ENCODE peak calls at places on chromosomes 6 and 20, in eight cellular contexts. One of them, this sample, is unnamed.

GRCh38 chr6:56814308-56814707 is 140.6 kb upstream of the BEND6 start:
- DNase-seq in ovary: no peak
- DNase-seq in K562: no peak
- DNase-seq in heart right ventricle: no peak
- DNase-seq in RWPE1: no peak
- DNase-seq in endothelial cell: no peak
- DNase-seq in GM06990: no peak
- DNase-seq in psoas muscle: no peak
- DNase-seq in this sample: no peak

GRCh38 chr6:134424795-134425163 is 106.9 kb upstream of the SGK1 start:
- DNase-seq in endothelial cell: no peak
- DNase-seq in K562: no peak
- DNase-seq in GM06990: no peak
- DNase-seq in ovary: no peak
- DNase-seq in RWPE1: no peak
- DNase-seq in psoas muscle: no peak
- DNase-seq in heart right ventricle: no peak
- DNase-seq in this sample: no peak

GRCh38 chr6:25193147-25193864 is 85.9 kb upstream of the CARMIL1 start:
- DNase-seq in heart right ventricle: peak
- DNase-seq in ovary: peak
- DNase-seq in GM06990: no peak
- DNase-seq in K562: no peak
- DNase-seq in RWPE1: peak
- DNase-seq in psoas muscle: no peak
- DNase-seq in endothelial cell: no peak
- DNase-seq in this sample: no peak

GRCh38 chr6:94953867-94954631 is 623.3 kb upstream of the MANEA start:
- DNase-seq in endothelial cell: no peak
- DNase-seq in psoas muscle: no peak
- DNase-seq in GM06990: no peak
- DNase-seq in RWPE1: no peak
- DNase-seq in heart right ventricle: no peak
- DNase-seq in K562: no peak
- DNase-seq in ovary: no peak
- DNase-seq in this sample: no peak

GRCh38 chr6:127342946-127343752 is at the start of gene ECHDC1:
- DNase-seq in RWPE1: peak
- DNase-seq in psoas muscle: peak
- DNase-seq in ovary: peak
- DNase-seq in endothelial cell: peak
- DNase-seq in K562: peak
- DNase-seq in heart right ventricle: peak
- DNase-seq in GM06990: peak
- DNase-seq in this sample: peak

GRCh38 chr6:132478697-132479096 is 34.2 kb downstream of the STX7 start:
- DNase-seq in heart right ventricle: no peak
- DNase-seq in RWPE1: no peak
- DNase-seq in psoas muscle: no peak
- DNase-seq in GM06990: no peak
- DNase-seq in endothelial cell: no peak
- DNase-seq in ovary: no peak
- DNase-seq in K562: no peak
- DNase-seq in this sample: no peak

GRCh38 chr20:13554706-13555105 is 84.0 kb downstream of the TASP1 start:
- DNase-seq in ovary: no peak
- DNase-seq in psoas muscle: no peak
- DNase-seq in GM06990: no peak
- DNase-seq in K562: no peak
- DNase-seq in endothelial cell: no peak
- DNase-seq in RWPE1: no peak
- DNase-seq in heart right ventricle: no peak
- DNase-seq in this sample: no peak

GRCh38 chr6:70549327-70549726 is 17.4 kb upstream of the SDHAF4 start:
- DNase-seq in heart right ventricle: no peak
- DNase-seq in RWPE1: no peak
- DNase-seq in psoas muscle: no peak
- DNase-seq in GM06990: no peak
- DNase-seq in ovary: no peak
- DNase-seq in K562: no peak
- DNase-seq in endothelial cell: no peak
- DNase-seq in this sample: no peak

GRCh38 chr6:47414517-47415167 is 62.9 kb upstream of the CD2AP start:
- DNase-seq in heart right ventricle: peak
- DNase-seq in endothelial cell: no peak
- DNase-seq in RWPE1: no peak
- DNase-seq in K562: peak
- DNase-seq in GM06990: peak
- DNase-seq in psoas muscle: no peak
- DNase-seq in ovary: no peak
- DNase-seq in this sample: peak

GRCh38 chr6:10414766-10415592 is at the start of gene TFAP2A:
- DNase-seq in psoas muscle: no peak
- DNase-seq in RWPE1: peak
- DNase-seq in endothelial cell: no peak
- DNase-seq in GM06990: no peak
- DNase-seq in ovary: no peak
- DNase-seq in heart right ventricle: no peak
- DNase-seq in K562: no peak
- DNase-seq in this sample: no peak

GRCh38 chr20:38357653-38358207 is 11.4 kb downstream of the LBP start:
- DNase-seq in psoas muscle: no peak
- DNase-seq in heart right ventricle: no peak
- DNase-seq in ovary: no peak
- DNase-seq in RWPE1: no peak
- DNase-seq in K562: peak
- DNase-seq in endothelial cell: no peak
- DNase-seq in GM06990: no peak
- DNase-seq in this sample: no peak

GRCh38 chr6:149013932-149014331 is 267.1 kb downstream of the UST start:
- DNase-seq in RWPE1: no peak
- DNase-seq in heart right ventricle: no peak
- DNase-seq in endothelial cell: no peak
- DNase-seq in GM06990: no peak
- DNase-seq in K562: no peak
- DNase-seq in ovary: no peak
- DNase-seq in psoas muscle: no peak
- DNase-seq in this sample: no peak

GRCh38 chr6:54244430-54244829 is 63.8 kb upstream of the TINAG start:
- DNase-seq in psoas muscle: no peak
- DNase-seq in K562: no peak
- DNase-seq in RWPE1: peak
- DNase-seq in GM06990: no peak
- DNase-seq in heart right ventricle: no peak
- DNase-seq in endothelial cell: no peak
- DNase-seq in ovary: no peak
- DNase-seq in this sample: no peak

GRCh38 chr6:33118525-33119123 is 42.8 kb downstream of the HLA-DPB1 start:
- DNase-seq in ovary: no peak
- DNase-seq in GM06990: no peak
- DNase-seq in K562: peak
- DNase-seq in psoas muscle: no peak
- DNase-seq in heart right ventricle: peak
- DNase-seq in endothelial cell: no peak
- DNase-seq in RWPE1: peak
- DNase-seq in this sample: peak

GRCh38 chr20:42204261-42204660 is 586.1 kb upstream of the CHD6 start:
- DNase-seq in K562: no peak
- DNase-seq in ovary: no peak
- DNase-seq in RWPE1: no peak
- DNase-seq in heart right ventricle: peak
- DNase-seq in GM06990: no peak
- DNase-seq in endothelial cell: no peak
- DNase-seq in psoas muscle: no peak
- DNase-seq in this sample: no peak
- TF ChIP-seq CTCF in K562: peak
- TF ChIP-seq CTCF in ovary: no peak
- TF ChIP-seq CTCF in RWPE1: no peak
- TF ChIP-seq CTCF in heart right ventricle: peak
- TF ChIP-seq CTCF in GM06990: no peak
- TF ChIP-seq CTCF in endothelial cell: peak
- TF ChIP-seq CTCF in psoas muscle: peak
- TF ChIP-seq CTCF in this sample: peak

GRCh38 chr6:894274-894673 is 201.3 kb upstream of the EXOC2 start:
- DNase-seq in GM06990: no peak
- DNase-seq in ovary: no peak
- DNase-seq in psoas muscle: no peak
- DNase-seq in heart right ventricle: no peak
- DNase-seq in endothelial cell: peak
- DNase-seq in K562: no peak
- DNase-seq in RWPE1: no peak
- DNase-seq in this sample: no peak
- TF ChIP-seq CTCF in GM06990: peak
- TF ChIP-seq CTCF in ovary: no peak
- TF ChIP-seq CTCF in psoas muscle: no peak
- TF ChIP-seq CTCF in heart right ventricle: no peak
- TF ChIP-seq CTCF in endothelial cell: no peak
- TF ChIP-seq CTCF in K562: peak
- TF ChIP-seq CTCF in RWPE1: no peak
- TF ChIP-seq CTCF in this sample: peak

GRCh38 chr20:56630086-56630493 is 984 bp downstream of the TFAP2C start:
- DNase-seq in psoas muscle: no peak
- DNase-seq in heart right ventricle: no peak
- DNase-seq in RWPE1: peak
- DNase-seq in GM06990: peak
- DNase-seq in K562: peak
- DNase-seq in ovary: no peak
- DNase-seq in endothelial cell: peak
- DNase-seq in this sample: peak
- TF ChIP-seq CTCF in psoas muscle: no peak
- TF ChIP-seq CTCF in heart right ventricle: peak
- TF ChIP-seq CTCF in RWPE1: peak
- TF ChIP-seq CTCF in GM06990: no peak
- TF ChIP-seq CTCF in K562: peak
- TF ChIP-seq CTCF in ovary: no peak
- TF ChIP-seq CTCF in endothelial cell: peak
- TF ChIP-seq CTCF in this sample: no peak

DNA sequence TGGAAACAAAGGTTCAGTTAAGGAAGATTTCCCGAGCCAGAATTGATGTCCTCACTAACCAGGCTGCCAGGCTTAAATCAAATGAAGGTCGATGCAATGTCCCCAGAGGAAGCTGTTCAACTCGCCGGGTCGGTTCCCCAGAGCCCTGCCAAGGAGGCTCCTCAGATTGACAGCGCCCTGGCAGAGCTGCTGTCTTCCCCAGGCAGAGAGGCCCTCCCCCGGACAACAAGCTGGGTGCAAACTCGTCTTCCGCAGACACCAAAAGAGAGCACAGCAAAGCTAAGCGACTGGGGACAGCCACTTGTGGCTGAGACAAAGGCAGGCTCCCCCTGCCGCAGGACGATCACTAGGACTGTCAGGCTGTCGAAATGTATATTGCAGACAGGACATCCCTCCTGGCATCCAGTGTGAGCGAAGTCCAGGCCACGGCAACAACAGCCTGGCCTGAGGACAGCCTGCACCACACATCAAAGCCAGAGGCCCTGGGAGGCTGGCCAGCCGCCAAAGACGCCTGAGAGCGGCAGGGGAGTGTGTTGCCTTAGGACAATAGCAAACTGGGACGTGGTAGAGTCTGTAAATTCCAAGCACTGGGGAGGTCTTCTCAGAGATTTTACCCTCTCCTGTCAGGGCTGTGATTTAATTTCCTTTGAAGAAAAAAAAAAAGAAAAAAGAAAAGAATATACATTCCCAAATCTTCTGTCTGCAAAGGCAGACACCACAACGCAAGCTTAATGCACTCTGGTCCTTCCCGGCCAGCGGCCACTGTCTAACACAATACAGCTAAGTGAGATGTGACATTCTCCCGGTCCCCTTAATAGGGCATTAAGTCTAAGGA is 99.1 kb downstream of the HIVEP2 start:
- DNase-seq in K562: no peak
- DNase-seq in GM06990: peak
- DNase-seq in RWPE1: no peak
- DNase-seq in endothelial cell: peak
- DNase-seq in ovary: peak
- DNase-seq in psoas muscle: peak
- DNase-seq in heart right ventricle: peak
- DNase-seq in this sample: no peak
- TF ChIP-seq CTCF in K562: no peak
- TF ChIP-seq CTCF in GM06990: peak
- TF ChIP-seq CTCF in RWPE1: no peak
- TF ChIP-seq CTCF in endothelial cell: no peak
- TF ChIP-seq CTCF in ovary: peak
- TF ChIP-seq CTCF in psoas muscle: no peak
- TF ChIP-seq CTCF in heart right ventricle: peak
- TF ChIP-seq CTCF in this sample: no peak

GRCh38 chr6:168711049-168711640 is 270.2 kb downstream of the SMOC2 start:
- DNase-seq in endothelial cell: no peak
- DNase-seq in ovary: no peak
- DNase-seq in K562: peak
- DNase-seq in RWPE1: peak
- DNase-seq in psoas muscle: no peak
- DNase-seq in heart right ventricle: no peak
- DNase-seq in GM06990: no peak
- DNase-seq in this sample: no peak
- TF ChIP-seq CTCF in endothelial cell: peak
- TF ChIP-seq CTCF in ovary: no peak
- TF ChIP-seq CTCF in K562: peak
- TF ChIP-seq CTCF in RWPE1: peak
- TF ChIP-seq CTCF in psoas muscle: peak
- TF ChIP-seq CTCF in heart right ventricle: peak
- TF ChIP-seq CTCF in GM06990: no peak
- TF ChIP-seq CTCF in this sample: no peak

DNA sequence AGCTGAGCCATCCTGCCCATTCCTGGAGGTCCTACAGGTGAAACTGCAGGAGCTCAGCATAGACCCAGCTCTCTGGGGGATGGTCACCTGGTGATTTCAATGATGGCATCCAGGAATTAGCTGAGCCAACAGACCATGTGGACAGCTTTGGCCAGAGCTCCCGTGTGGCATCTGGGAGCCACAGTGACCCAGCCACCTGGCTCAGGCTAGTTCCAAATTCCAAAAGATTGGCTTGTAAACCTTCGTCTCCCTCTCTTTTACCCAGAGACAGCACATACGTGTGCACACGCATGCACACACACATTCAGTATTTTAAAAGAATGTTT is 44.0 kb downstream of the SIRPA start:
- DNase-seq in K562: no peak
- DNase-seq in endothelial cell: no peak
- DNase-seq in heart right ventricle: no peak
- DNase-seq in RWPE1: no peak
- DNase-seq in ovary: no peak
- DNase-seq in GM06990: no peak
- DNase-seq in psoas muscle: no peak
- DNase-seq in this sample: no peak
- TF ChIP-seq CTCF in K562: no peak
- TF ChIP-seq CTCF in endothelial cell: no peak
- TF ChIP-seq CTCF in heart right ventricle: no peak
- TF ChIP-seq CTCF in RWPE1: no peak
- TF ChIP-seq CTCF in ovary: no peak
- TF ChIP-seq CTCF in GM06990: no peak
- TF ChIP-seq CTCF in psoas muscle: no peak
- TF ChIP-seq CTCF in this sample: no peak

GRCh38 chr20:4720977-4721349 is 746 bp upstream of the PRND start:
- DNase-seq in GM06990: no peak
- DNase-seq in RWPE1: no peak
- DNase-seq in ovary: peak
- DNase-seq in heart right ventricle: no peak
- DNase-seq in endothelial cell: no peak
- DNase-seq in psoas muscle: no peak
- DNase-seq in K562: no peak
- DNase-seq in this sample: no peak
- TF ChIP-seq CTCF in GM06990: no peak
- TF ChIP-seq CTCF in RWPE1: no peak
- TF ChIP-seq CTCF in ovary: no peak
- TF ChIP-seq CTCF in heart right ventricle: no peak
- TF ChIP-seq CTCF in endothelial cell: no peak
- TF ChIP-seq CTCF in psoas muscle: no peak
- TF ChIP-seq CTCF in K562: no peak
- TF ChIP-seq CTCF in this sample: no peak